ENCODE peak calls at places on chromosomes 1 and 21, in eight cellular contexts. W is coronary artery, Y is memory B cell, D is DMS53, I is T follicular helper cell, B is amygdala, L is hypothalamus, V is anterior cingulate cortex. Q is an unnamed sample.
A peak's percentile ranks its signal among the peaks of the same experiment; 100 is the strongest.

GRCh38 chr1:39082140-39082799 is 56.1 kb downstream of the NDUFS5 start:
- DNase-seq in L (no peak), I (no peak), W (no peak), B (no peak), V (no peak), Y (no peak), D (no peak), Q (no peak)

GRCh38 chr1:221097479-221098281 is 218.4 kb downstream of the HLX start:
- DNase-seq in D (no peak), I (no peak), B (no peak), V (no peak), W (no peak), L (no peak), Y (no peak), Q (no peak)

GRCh38 chr1:57209495-57209894 is 214.4 kb downstream of the DAB1 start:
- DNase-seq in I (no peak), V (no peak), W (no peak), D (no peak), Y (no peak), L (no peak), B (no peak), Q (no peak)

GRCh38 chr1:89309828-89310227 is 37.2 kb upstream of the GBP5 start:
- DNase-seq in B (no peak), Y (no peak), V (no peak), W (no peak), D (peak; percentile 31), I (no peak), L (no peak), Q (no peak)

GRCh38 chr1:25566730-25567341 is 23.4 kb downstream of the LDLRAP1 start:
- DNase-seq in I (no peak), W (no peak), D (no peak), Y (no peak), B (peak; percentile 68), L (peak; percentile 13), V (peak; percentile 57), Q (no peak)

GRCh38 chr1:37553927-37554808 is at the start of gene SNIP1:
- DNase-seq in D (peak; percentile 98), I (peak; percentile 88), L (peak; percentile 88), B (peak; percentile 89), V (peak; percentile 94), Y (peak; percentile 83), W (peak; percentile 93), Q (peak; percentile 89)

GRCh38 chr1:244387415-244387814 is 64.3 kb downstream of the ADSS2 start:
- DNase-seq in W (no peak), L (no peak), B (no peak), I (no peak), D (no peak), V (no peak), Y (no peak), Q (no peak)

GRCh38 chr1:175158133-175158532 is 34.4 kb downstream of the KIAA0040 start:
- DNase-seq in V (no peak), W (no peak), L (no peak), D (peak; percentile 26), Y (no peak), B (no peak), I (no peak), Q (no peak)

GRCh38 chr21:43936186-43936967 is 71.4 kb downstream of the AGPAT3 start:
- DNase-seq in V (no peak), D (no peak), B (peak; percentile 48), Y (no peak), W (no peak), I (no peak), L (peak; percentile 6), Q (no peak)

GRCh38 chr1:71345491-71345890 is 264.7 kb upstream of the ZRANB2 start:
- DNase-seq in V (no peak), D (no peak), Y (no peak), I (no peak), W (no peak), B (no peak), L (no peak), Q (no peak)

GRCh38 chr1:15966081-15966955 is 9.6 kb downstream of the ZBTB17 start:
- DNase-seq in I (no peak), Y (peak; percentile 62), B (no peak), L (no peak), D (no peak), W (no peak), V (no peak), Q (peak; percentile 59)

GRCh38 chr1:57860333-57860732 is 436.5 kb upstream of the DAB1 start:
- DNase-seq in Y (no peak), D (peak; percentile 34), W (no peak), V (no peak), L (no peak), I (no peak), B (no peak), Q (no peak)